ENCODE peak calls at places on chromosomes 4 and X, in eight cellular contexts. M, Z, P, I, F, T, X and W are unnamed samples. For H4K20me1, the result is how much of the 10 kb centered on the place peaks cover.

GRCh38 chr4:132839070-132839469 is 310.0 kb upstream of the PCDH10 start:
- DNase-seq in M (no peak), Z (no peak), P (no peak), I (no peak), F (no peak), T (no peak), X (no peak), W (no peak)

GRCh38 chrX:2696698-2697215 is 5.7 kb downstream of the CD99 start:
- DNase-seq in M (peak), Z (no peak), P (no peak), I (peak), F (no peak), T (peak), X (no peak), W (peak)

GRCh38 chr4:30103455-30103854 is 616.7 kb upstream of the PCDH7 start:
- DNase-seq in M (peak), Z (no peak), P (no peak), I (peak), F (no peak), T (peak), X (no peak), W (peak)

GRCh38 chr4:74266081-74266480 is 42.2 kb upstream of the EPGN start:
- DNase-seq in M (no peak), Z (no peak), P (no peak), I (peak), F (no peak), T (no peak), X (no peak), W (no peak)

GRCh38 chrX:11380187-11380586 is 87.0 kb downstream of the AMELX start:
- DNase-seq in M (no peak), Z (no peak), P (no peak), I (peak), F (no peak), T (no peak), X (no peak), W (no peak)

GRCh38 chrX:78997870-78998558 is 52.8 kb downstream of the P2RY10 start:
- DNase-seq in M (no peak), Z (no peak), P (peak), I (no peak), F (no peak), T (no peak), X (peak), W (no peak)

GRCh38 chrX:149274516-149275105 is 230.5 kb downstream of the IDS start:
- DNase-seq in M (peak), Z (no peak), P (no peak), I (peak), F (no peak), T (peak), X (no peak), W (peak)

GRCh38 chr4:28093071-28093470 is 1232.4 kb downstream of the STIM2 start:
- DNase-seq in M (no peak), Z (no peak), P (no peak), I (no peak), F (no peak), T (no peak), X (no peak), W (no peak)

GRCh38 chr4:187799735-187800134 is 195.8 kb upstream of the ZFP42 start:
- DNase-seq in M (no peak), Z (no peak), P (no peak), I (no peak), F (no peak), T (no peak), X (no peak), W (no peak)
- TF ChIP-seq EZH2 in M (no peak), Z (no peak), P (no peak), I (no peak), F (no peak), T (no peak), X (no peak), W (no peak)

DNA sequence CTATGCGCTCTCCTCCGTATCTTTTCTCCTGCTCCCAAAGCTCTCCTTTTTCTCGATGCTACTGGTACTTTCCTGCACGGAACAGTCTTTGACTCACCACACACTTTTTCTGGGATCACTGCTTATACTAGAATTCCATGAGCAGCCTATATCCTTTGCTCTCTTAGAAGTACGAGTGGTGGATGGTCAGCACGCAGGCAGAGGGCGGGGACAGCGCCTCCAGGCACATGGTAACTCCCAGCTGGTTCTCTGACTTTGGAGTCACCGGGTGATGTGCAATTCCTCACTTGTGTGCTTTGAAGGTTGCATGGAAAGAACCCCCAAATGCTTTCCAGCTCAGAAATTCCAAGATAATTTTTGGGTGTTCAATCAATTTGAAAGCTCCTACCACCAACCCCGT is 56.0 kb downstream of the STX18 start:
- DNase-seq in M (no peak), Z (no peak), P (no peak), I (no peak), F (no peak), T (no peak), X (no peak), W (no peak)
- H4K20me1 ChIP-seq in M (under half), Z (under half), P (under half), I (under half), F (under half), T (half or more), X (under half), W (under half)

GRCh38 chr4:113958766-113959540 is 20.5 kb downstream of the ARSJ start:
- DNase-seq in M (peak), Z (peak), P (no peak), I (peak), F (peak), T (peak), X (no peak), W (peak)
- H3K4me3 ChIP-seq in M (peak), Z (no peak), P (no peak), I (peak), F (no peak), T (peak), X (no peak), W (peak)

DNA sequence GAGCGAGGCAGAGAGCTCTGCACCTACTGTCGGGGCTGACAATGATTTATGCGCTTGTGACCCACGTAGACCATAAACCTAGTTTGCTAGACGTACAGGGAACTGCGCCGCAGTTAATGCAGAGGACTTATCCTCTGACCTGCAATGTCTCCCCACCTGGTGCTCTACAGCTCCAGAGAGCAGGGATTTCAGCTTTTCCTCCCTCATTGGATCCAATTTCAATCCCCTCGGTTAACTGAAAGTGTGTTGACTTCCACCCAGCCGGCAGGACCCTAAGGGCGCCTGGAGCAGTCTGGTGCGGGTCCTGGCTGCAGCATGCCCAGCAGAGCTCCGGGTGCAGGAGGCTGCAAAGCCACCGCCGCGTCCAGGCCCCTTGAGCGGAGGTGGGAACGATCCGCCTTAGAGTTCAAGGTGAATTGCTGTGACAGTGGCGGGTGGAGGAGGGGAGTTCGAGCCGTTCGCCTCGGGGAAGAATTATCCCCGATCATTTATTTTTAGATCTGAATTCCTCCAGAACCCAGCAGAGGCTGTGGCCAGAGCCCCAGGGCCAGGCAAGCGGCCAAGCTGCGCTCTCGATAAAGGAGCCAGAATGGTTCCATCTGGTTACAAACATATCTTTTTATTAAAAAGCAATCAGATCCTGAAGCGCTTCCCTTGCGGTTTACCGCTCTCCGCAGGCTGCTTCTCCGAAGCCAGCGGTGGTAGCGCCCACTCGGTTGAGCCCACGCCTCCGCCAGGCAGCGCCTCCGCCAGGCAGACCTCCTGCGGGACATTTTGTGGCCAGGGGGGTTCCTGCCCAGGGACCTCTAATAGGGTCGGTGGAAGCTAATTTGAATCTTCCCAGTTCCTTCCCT is 66.0 kb downstream of the FBXO8 start:
- DNase-seq in M (peak), Z (no peak), P (peak), I (peak), F (peak), T (peak), X (peak), W (peak)
- TF ChIP-seq EZH2 in M (peak), Z (peak), P (peak), I (no peak), F (peak), T (peak), X (peak), W (peak)

DNA sequence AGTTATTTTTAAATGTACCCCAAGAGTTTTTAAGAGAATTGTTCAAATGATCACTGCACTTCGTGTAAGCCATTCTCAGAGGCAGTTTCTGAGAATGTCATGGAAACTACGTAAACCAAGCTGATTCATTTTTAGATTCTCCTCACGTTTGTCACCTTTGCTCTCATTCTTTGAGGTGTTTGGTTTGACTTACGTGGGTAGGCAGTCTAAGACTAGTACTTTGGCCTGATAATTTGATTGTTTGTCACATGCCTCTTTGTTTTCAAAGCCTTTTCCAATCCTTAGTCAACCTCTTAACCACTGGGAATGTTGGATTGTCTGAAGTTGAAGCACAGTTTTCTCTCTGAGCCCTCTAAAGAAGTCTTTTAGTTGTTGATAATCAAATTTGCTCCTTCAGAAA is 10.5 kb downstream of the SEPTIN11 start:
- DNase-seq in M (no peak), Z (peak), P (no peak), I (peak), F (peak), T (peak), X (no peak), W (no peak)
- H4K20me1 ChIP-seq in M (under half), Z (under half), P (under half), I (under half), F (under half), T (half or more), X (half or more), W (under half)

DNA sequence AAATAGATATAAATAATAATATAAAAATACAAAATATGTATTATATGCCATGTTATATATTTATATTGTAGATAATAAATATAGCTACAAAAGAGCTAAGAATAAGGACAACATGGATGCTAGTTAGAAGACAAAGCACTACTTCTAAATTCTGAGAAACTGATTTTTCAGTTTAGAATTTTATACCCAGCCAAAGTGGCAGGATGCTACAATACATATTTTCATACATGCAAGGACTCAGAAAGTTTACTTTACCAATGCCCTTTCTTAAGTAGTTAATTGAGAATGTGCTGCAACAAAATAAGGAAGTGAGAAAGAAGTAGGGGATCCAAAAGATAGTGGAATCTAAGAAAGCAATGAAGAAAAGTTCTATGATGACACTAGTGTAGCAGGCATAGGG is 64.5 kb downstream of the PDE5A start:
- DNase-seq in M (no peak), Z (no peak), P (no peak), I (no peak), F (no peak), T (no peak), X (no peak), W (no peak)
- H3K4me3 ChIP-seq in M (no peak), Z (no peak), P (no peak), I (no peak), F (no peak), T (no peak), X (no peak), W (no peak)

GRCh38 chr4:140427104-140427918 is at the start of gene CLGN:
- DNase-seq in M (peak), Z (peak), P (peak), I (peak), F (peak), T (peak), X (peak), W (peak)
- TF ChIP-seq EZH2 in M (peak), Z (no peak), P (no peak), I (no peak), F (no peak), T (peak), X (peak), W (no peak)